ENCODE peak calls at places on chromosomes 7 and 10, in five cellular contexts. M is bronchial epithelial cell, G is tibial nerve, A is fibroblast of lung, U is neural progenitor cell. F is an unnamed sample.

GRCh38 chr7:153682628-153683027 is 369.6 kb upstream of the DPP6 start:
- DNase-seq in U (no peak), A (no peak), M (no peak), G (no peak), F (no peak)

GRCh38 chr7:33904680-33905388 is 505 bp upstream of the BMPER start:
- DNase-seq in M (peak; percentile 15), G (no peak), U (peak; percentile 79), A (peak; percentile 57), F (no peak)

GRCh38 chr7:25672476-25672875 is 444.2 kb upstream of the NPVF start:
- DNase-seq in A (no peak), M (no peak), U (no peak), G (no peak), F (no peak)

GRCh38 chr10:123331438-123331837 is 177.2 kb downstream of the BUB3 start:
- DNase-seq in U (no peak), G (no peak), A (peak; percentile 72), M (peak; percentile 76), F (peak; percentile 4)

GRCh38 chr7:53607961-53608360 is 572.5 kb downstream of the POM121L12 start:
- DNase-seq in G (no peak), A (no peak), U (no peak), M (no peak), F (no peak)

GRCh38 chr10:101228682-101229274 is 485 bp downstream of the LBX1 start:
- DNase-seq in U (peak; percentile 72), A (no peak), G (no peak), M (no peak), F (no peak)

GRCh38 chr7:45235905-45236304 is 78.3 kb downstream of the RAMP3 start:
- DNase-seq in A (no peak), M (no peak), U (no peak), G (no peak), F (no peak)

GRCh38 chr7:4163565-4164203 is 518.4 kb upstream of the FOXK1 start:
- DNase-seq in G (no peak), A (no peak), M (no peak), U (no peak), F (no peak)

GRCh38 chr7:118082506-118082905 is 101.5 kb upstream of the LSM8 start:
- DNase-seq in G (no peak), M (no peak), U (no peak), A (peak; percentile 14), F (peak; percentile 9)

GRCh38 chr7:84218681-84219080 is 24.1 kb upstream of the SEMA3A start:
- DNase-seq in M (peak; percentile 88), U (no peak), G (no peak), A (peak; percentile 40), F (no peak)

GRCh38 chr10:131532291-131532690 is 220.8 kb upstream of the TCERG1L start:
- DNase-seq in U (no peak), G (no peak), A (no peak), M (no peak), F (no peak)

GRCh38 chr7:8379264-8379663 is 54.1 kb upstream of the NXPH1 start:
- DNase-seq in U (peak; percentile 27), A (no peak), G (no peak), M (no peak), F (no peak)

GRCh38 chr7:143405671-143406352 is 2.8 kb downstream of the EPHA1 start:
- DNase-seq in A (no peak), G (no peak), M (no peak), U (no peak), F (no peak)

GRCh38 chr10:53700227-53700626 is 927.6 kb upstream of the MBL2 start:
- DNase-seq in G (no peak), A (no peak), U (no peak), M (no peak), F (no peak)

GRCh38 chr10:44972874-44973306 is 5.7 kb downstream of the DEPP1 start:
- DNase-seq in A (no peak), U (no peak), G (no peak), M (no peak), F (no peak)

GRCh38 chr7:139737221-139738100 is 40.3 kb downstream of the HIPK2 start:
- DNase-seq in M (no peak), G (no peak), A (no peak), U (no peak), F (no peak)

DNA sequence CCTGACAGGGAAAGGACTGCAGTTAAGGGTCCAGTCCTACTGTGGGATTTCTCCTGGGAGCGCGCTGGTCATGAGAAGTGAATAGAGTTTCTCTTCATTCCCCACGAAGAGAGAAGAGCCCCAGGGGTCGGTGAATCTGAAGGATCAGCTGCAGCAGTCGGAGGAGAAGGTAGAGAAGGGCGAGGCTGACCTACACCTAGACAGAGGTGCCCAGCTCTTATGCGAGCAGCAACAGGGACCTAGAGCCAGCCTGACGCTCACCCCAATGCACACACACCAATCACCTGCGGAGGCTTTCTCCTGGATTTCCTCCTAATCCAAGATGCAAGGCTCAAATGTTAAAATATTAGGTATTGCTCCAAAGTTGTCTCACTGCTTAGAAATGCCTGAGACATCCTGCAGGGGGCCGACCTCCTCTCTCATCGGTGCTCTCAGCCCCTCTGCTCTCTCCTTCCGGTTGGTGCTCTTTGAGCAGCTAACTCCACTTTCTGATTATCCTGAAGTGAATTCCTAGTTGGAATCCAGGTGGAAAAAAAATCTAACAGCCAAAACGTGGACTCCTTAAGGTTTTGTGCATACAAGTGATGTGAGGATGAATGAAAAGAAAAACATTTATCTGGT is 176.4 kb downstream of the AHR start:
- DNase-seq in U (peak; percentile 39), M (no peak), A (no peak), G (no peak), F (no peak)
- TF ChIP-seq CTCF in U (peak; percentile 42), M (peak; percentile 9), A (peak; percentile 17), G (no peak), F (peak; percentile 41)

DNA sequence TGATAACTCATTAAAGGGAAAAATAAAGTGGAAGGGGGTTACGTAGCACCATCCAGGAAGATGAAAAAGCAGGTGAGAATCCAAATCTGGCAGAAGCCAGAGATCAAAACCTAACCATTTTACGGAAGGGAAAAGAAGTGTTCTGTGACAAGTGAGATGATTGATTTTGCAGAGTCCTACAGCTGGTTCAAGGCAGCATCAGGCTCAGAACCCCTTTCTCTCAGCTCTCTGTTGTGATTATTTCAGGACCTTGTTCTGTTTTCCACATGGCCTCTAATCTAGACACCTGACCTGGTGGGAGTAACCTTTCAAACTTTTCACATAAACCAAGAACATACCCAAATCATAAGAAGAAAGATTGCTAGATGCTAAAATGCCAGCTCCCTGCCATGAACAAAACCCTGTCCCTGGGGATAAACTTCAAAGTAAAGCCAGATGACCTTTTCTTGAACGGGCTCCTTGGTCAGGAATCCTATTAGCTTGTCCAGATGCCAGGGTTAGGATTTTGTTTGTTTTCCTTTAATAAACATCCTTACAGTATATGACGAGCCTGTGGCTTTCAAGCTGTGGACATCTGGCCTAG is 5.9 kb downstream of the DUSP5 start:
- DNase-seq in U (no peak), A (no peak), M (no peak), G (no peak), F (no peak)
- H3K4me3 ChIP-seq in U (no peak overlapping the region), A (peak overlapping the region; percentile 69), M (no peak overlapping the region), G (no peak overlapping the region), F (no peak overlapping the region)

GRCh38 chr10:30151581-30152389 is 92.4 kb upstream of the JCAD start:
- DNase-seq in U (no peak), G (no peak), A (peak; percentile 94), M (peak; percentile 70), F (peak; percentile 43)
- TF ChIP-seq CTCF in U (no peak), G (no peak), A (no peak), M (no peak), F (peak; percentile 11)

GRCh38 chr10:5813091-5813340 is 218 bp downstream of the GDI2 start:
- DNase-seq in U (no peak), A (no peak), G (no peak), M (no peak), F (no peak)

GRCh38 chr10:5811387-5811821 is 1.8 kb downstream of the GDI2 start:
- DNase-seq in U (peak; percentile 77), G (no peak), M (peak; percentile 54), A (peak; percentile 74), F (peak; percentile 78)

GRCh38 chr10:5814110-5815107 is 1.2 kb upstream of the GDI2 start:
- DNase-seq in U (peak; percentile 40), G (no peak), M (peak; percentile 42), A (peak; percentile 16), F (no peak)

GRCh38 chr10:5812283-5813090 is 747 bp downstream of the GDI2 start:
- DNase-seq in A (peak; percentile 9), G (no peak), M (no peak), U (peak; percentile 75), F (no peak)

GRCh38 chr10:5813341-5814109 is at the start of gene GDI2:
- DNase-seq in A (peak; percentile 93), M (peak; percentile 85), U (peak; percentile 98), G (peak; percentile 90), F (peak; percentile 85)
- H3K4me3 ChIP-seq in A (peak within 1 kb of the TSS; percentile 99), M (peak within 1 kb of the TSS; percentile 96), U (peak within 1 kb of the TSS; percentile 98), G (peak within 1 kb of the TSS; percentile 100), F (peak within 1 kb of the TSS; percentile 94)